ENCODE peak calls at places on chromosomes 4 and X, in six cellular contexts. One of them, this sample, is unnamed.

GRCh38 chr4:23884731-23885130 is 5.1 kb downstream of the PPARGC1A start:
- DNase-seq in HCT116: no peak
- DNase-seq in OCI-LY7: no peak
- DNase-seq in uterus: no peak
- DNase-seq in cardiac muscle cell: peak
- DNase-seq in tibial nerve: no peak
- DNase-seq in this sample: no peak

GRCh38 chr4:146243141-146243882 is 29.0 kb downstream of the REELD1 start:
- DNase-seq in cardiac muscle cell: peak
- DNase-seq in tibial nerve: no peak
- DNase-seq in uterus: no peak
- DNase-seq in OCI-LY7: peak
- DNase-seq in HCT116: no peak
- DNase-seq in this sample: no peak

GRCh38 chrX:145820825-145821224 is 3.2 kb downstream of the SLITRK2 start:
- DNase-seq in OCI-LY7: no peak
- DNase-seq in HCT116: no peak
- DNase-seq in uterus: no peak
- DNase-seq in tibial nerve: no peak
- DNase-seq in cardiac muscle cell: no peak
- DNase-seq in this sample: no peak

GRCh38 chrX:150533863-150534262 is 34.6 kb upstream of the MTM1 start:
- DNase-seq in uterus: no peak
- DNase-seq in tibial nerve: no peak
- DNase-seq in OCI-LY7: no peak
- DNase-seq in HCT116: no peak
- DNase-seq in cardiac muscle cell: no peak
- DNase-seq in this sample: no peak

GRCh38 chr4:8725845-8726244 is 133.3 kb downstream of the CPZ start:
- DNase-seq in OCI-LY7: no peak
- DNase-seq in tibial nerve: peak
- DNase-seq in HCT116: no peak
- DNase-seq in cardiac muscle cell: no peak
- DNase-seq in uterus: peak
- DNase-seq in this sample: no peak

GRCh38 chrX:45421806-45422205 is 221.1 kb upstream of the DIPK2B start:
- DNase-seq in uterus: no peak
- DNase-seq in OCI-LY7: no peak
- DNase-seq in HCT116: no peak
- DNase-seq in tibial nerve: no peak
- DNase-seq in cardiac muscle cell: no peak
- DNase-seq in this sample: no peak

GRCh38 chr4:71259911-71260331 is 78.9 kb upstream of the SLC4A4 start:
- DNase-seq in tibial nerve: no peak
- DNase-seq in OCI-LY7: no peak
- DNase-seq in uterus: no peak
- DNase-seq in cardiac muscle cell: no peak
- DNase-seq in HCT116: no peak
- DNase-seq in this sample: no peak

GRCh38 chr4:188691811-188692210 is 552.6 kb downstream of the TRIML1 start:
- DNase-seq in uterus: no peak
- DNase-seq in HCT116: no peak
- DNase-seq in cardiac muscle cell: no peak
- DNase-seq in tibial nerve: no peak
- DNase-seq in OCI-LY7: no peak
- DNase-seq in this sample: no peak

GRCh38 chr4:87051121-87051713 is 116.4 kb downstream of the AFF1 start:
- DNase-seq in OCI-LY7: no peak
- DNase-seq in uterus: no peak
- DNase-seq in cardiac muscle cell: peak
- DNase-seq in tibial nerve: no peak
- DNase-seq in HCT116: no peak
- DNase-seq in this sample: no peak

GRCh38 chr4:10164877-10165283 is 48.3 kb upstream of the WDR1 start:
- DNase-seq in OCI-LY7: no peak
- DNase-seq in uterus: peak
- DNase-seq in HCT116: peak
- DNase-seq in cardiac muscle cell: peak
- DNase-seq in tibial nerve: no peak
- DNase-seq in this sample: no peak

GRCh38 chrX:70041993-70042392 is 7.7 kb downstream of the AWAT2 start:
- DNase-seq in cardiac muscle cell: no peak
- DNase-seq in uterus: no peak
- DNase-seq in tibial nerve: no peak
- DNase-seq in HCT116: no peak
- DNase-seq in OCI-LY7: no peak
- DNase-seq in this sample: no peak

GRCh38 chrX:70039758-70040157 is 10.0 kb downstream of the AWAT2 start:
- DNase-seq in HCT116: no peak
- DNase-seq in cardiac muscle cell: no peak
- DNase-seq in OCI-LY7: no peak
- DNase-seq in uterus: no peak
- DNase-seq in tibial nerve: no peak
- DNase-seq in this sample: no peak

GRCh38 chrX:70043685-70044084 is 6.1 kb downstream of the AWAT2 start:
- DNase-seq in OCI-LY7: no peak
- DNase-seq in uterus: no peak
- DNase-seq in tibial nerve: no peak
- DNase-seq in HCT116: no peak
- DNase-seq in cardiac muscle cell: no peak
- DNase-seq in this sample: no peak

GRCh38 chrX:70044541-70045245 is 5.0 kb downstream of the AWAT2 start:
- DNase-seq in OCI-LY7: no peak
- DNase-seq in HCT116: no peak
- DNase-seq in tibial nerve: no peak
- DNase-seq in uterus: no peak
- DNase-seq in cardiac muscle cell: peak
- DNase-seq in this sample: no peak

GRCh38 chrX:70042399-70043371 is 7.1 kb downstream of the AWAT2 start:
- DNase-seq in OCI-LY7: no peak
- DNase-seq in uterus: no peak
- DNase-seq in tibial nerve: no peak
- DNase-seq in HCT116: peak
- DNase-seq in cardiac muscle cell: peak
- DNase-seq in this sample: no peak
- TF ChIP-seq CTCF in OCI-LY7: no peak
- TF ChIP-seq CTCF in uterus: no peak
- TF ChIP-seq CTCF in tibial nerve: no peak
- TF ChIP-seq CTCF in HCT116: no peak
- TF ChIP-seq CTCF in cardiac muscle cell: no peak
- TF ChIP-seq CTCF in this sample: no peak

DNA sequence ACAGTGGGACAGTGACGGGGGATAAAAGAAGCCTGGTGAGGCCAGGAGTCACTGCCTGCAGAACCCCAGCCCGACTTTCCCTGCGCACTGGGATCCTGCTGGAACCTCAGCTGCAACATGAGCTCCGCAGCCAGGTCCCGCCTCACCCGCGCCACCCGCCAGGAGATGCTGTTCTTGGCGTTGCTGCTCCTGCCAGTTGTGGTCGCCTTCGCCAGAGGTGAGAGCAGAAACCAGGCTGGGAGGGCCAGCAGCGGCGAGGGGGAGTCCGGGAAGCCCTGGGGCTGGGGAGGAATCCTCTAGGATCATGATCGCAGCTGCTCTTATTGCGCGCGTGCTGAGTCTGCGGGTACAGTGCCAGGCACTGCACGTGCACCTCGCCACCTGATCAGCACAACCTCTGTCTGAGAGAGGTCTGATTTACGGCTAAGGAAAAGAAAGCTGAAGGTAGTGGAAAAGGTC is at the start of gene PF4V1:
- DNase-seq in cardiac muscle cell: peak
- DNase-seq in HCT116: no peak
- DNase-seq in tibial nerve: no peak
- DNase-seq in uterus: no peak
- DNase-seq in OCI-LY7: no peak
- DNase-seq in this sample: no peak
- TF ChIP-seq CTCF in cardiac muscle cell: peak
- TF ChIP-seq CTCF in HCT116: no peak
- TF ChIP-seq CTCF in tibial nerve: no peak
- TF ChIP-seq CTCF in uterus: no peak
- TF ChIP-seq CTCF in OCI-LY7: no peak
- TF ChIP-seq CTCF in this sample: no peak

DNA sequence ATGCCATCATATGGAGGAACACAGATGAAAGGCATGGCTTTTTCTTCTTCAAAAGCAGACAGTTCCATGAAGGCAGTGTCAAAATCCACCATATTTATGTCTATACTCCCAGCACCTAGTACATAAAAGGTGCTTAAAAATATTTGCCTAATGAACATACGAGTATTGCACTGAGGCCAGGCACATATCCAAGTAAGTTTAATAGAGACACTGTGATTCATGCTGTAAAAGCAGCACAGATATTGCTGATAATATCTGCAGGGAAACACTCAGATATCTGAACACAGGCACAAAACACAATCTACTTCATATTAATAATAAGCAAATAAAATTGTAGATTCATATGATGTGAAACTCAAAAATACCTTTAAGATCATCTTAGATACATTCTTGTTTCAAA is 48.1 kb upstream of the CXCL8 start:
- DNase-seq in HCT116: no peak
- DNase-seq in OCI-LY7: no peak
- DNase-seq in cardiac muscle cell: peak
- DNase-seq in uterus: no peak
- DNase-seq in tibial nerve: no peak
- DNase-seq in this sample: no peak
- TF ChIP-seq CTCF in HCT116: no peak
- TF ChIP-seq CTCF in OCI-LY7: no peak
- TF ChIP-seq CTCF in cardiac muscle cell: no peak
- TF ChIP-seq CTCF in uterus: no peak
- TF ChIP-seq CTCF in tibial nerve: no peak
- TF ChIP-seq CTCF in this sample: no peak

DNA sequence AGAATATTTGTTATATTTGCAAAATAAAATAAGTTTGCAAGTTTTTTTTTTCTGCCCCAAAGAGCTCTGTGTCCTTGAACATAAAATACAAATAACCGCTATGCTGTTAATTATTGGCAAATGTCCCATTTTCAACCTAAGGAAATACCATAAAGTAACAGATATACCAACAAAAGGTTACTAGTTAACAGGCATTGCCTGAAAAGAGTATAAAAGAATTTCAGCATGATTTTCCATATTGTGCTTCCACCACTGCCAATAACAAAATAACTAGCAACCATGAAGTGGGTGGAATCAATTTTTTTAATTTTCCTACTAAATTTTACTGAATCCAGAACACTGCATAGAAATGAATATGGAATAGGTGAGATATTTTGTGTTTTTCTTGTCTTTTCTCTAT is at the start of gene AFP:
- DNase-seq in OCI-LY7: no peak
- DNase-seq in uterus: no peak
- DNase-seq in cardiac muscle cell: no peak
- DNase-seq in HCT116: no peak
- DNase-seq in tibial nerve: no peak
- DNase-seq in this sample: no peak
- TF ChIP-seq CTCF in OCI-LY7: no peak
- TF ChIP-seq CTCF in uterus: no peak
- TF ChIP-seq CTCF in cardiac muscle cell: no peak
- TF ChIP-seq CTCF in HCT116: no peak
- TF ChIP-seq CTCF in tibial nerve: no peak
- TF ChIP-seq CTCF in this sample: no peak

GRCh38 chr4:168917150-168917779 is 92.8 kb downstream of the CBR4 start:
- DNase-seq in HCT116: peak
- DNase-seq in tibial nerve: no peak
- DNase-seq in OCI-LY7: peak
- DNase-seq in cardiac muscle cell: peak
- DNase-seq in uterus: no peak
- DNase-seq in this sample: no peak
- TF ChIP-seq CTCF in HCT116: peak
- TF ChIP-seq CTCF in tibial nerve: peak
- TF ChIP-seq CTCF in OCI-LY7: peak
- TF ChIP-seq CTCF in cardiac muscle cell: peak
- TF ChIP-seq CTCF in uterus: peak
- TF ChIP-seq CTCF in this sample: peak

GRCh38 chr4:1243451-1244080 is 5.4 kb downstream of the CTBP1 start:
- DNase-seq in cardiac muscle cell: no peak
- DNase-seq in tibial nerve: peak
- DNase-seq in uterus: no peak
- DNase-seq in HCT116: no peak
- DNase-seq in OCI-LY7: peak
- DNase-seq in this sample: no peak
- TF ChIP-seq CTCF in cardiac muscle cell: no peak
- TF ChIP-seq CTCF in tibial nerve: no peak
- TF ChIP-seq CTCF in uterus: no peak
- TF ChIP-seq CTCF in HCT116: no peak
- TF ChIP-seq CTCF in OCI-LY7: peak
- TF ChIP-seq CTCF in this sample: no peak